ENCODE peak calls at places on chromosomes 16 and 17, in five cellular contexts. L, X, W, F and A are unnamed samples.

GRCh38 chr17:74748279-74748528 is 224 bp upstream of the NHERF1 start:
- DNase-seq in L (no peak), X (no peak), W (no peak), F (no peak), A (no peak)

GRCh38 chr16:73064996-73065349 is 17.0 kb upstream of the ZFHX3 start:
- DNase-seq in L (no peak), X (no peak), W (no peak), F (no peak), A (no peak)

GRCh38 chr17:73369126-73369525 is 57.3 kb upstream of the CDC42EP4 start:
- DNase-seq in L (no peak), X (no peak), W (no peak), F (peak; percentile 85), A (no peak)

GRCh38 chr16:57235128-57236092 is 9.6 kb upstream of the ARL2BP start:
- DNase-seq in L (no peak), X (no peak), W (no peak), F (no peak), A (no peak)

GRCh38 chr17:63696381-63696961 is 3.5 kb downstream of the LIMD2 start:
- DNase-seq in L (peak; percentile 61), X (no peak), W (peak; percentile 35), F (no peak), A (no peak)

GRCh38 chr17:79790805-79791353 is 6.0 kb downstream of the CBX8 start:
- DNase-seq in L (no peak), X (no peak), W (no peak), F (no peak), A (no peak)

GRCh38 chr17:79836952-79837887 is 2.0 kb downstream of the CBX4 start:
- DNase-seq in L (peak; percentile 75), X (no peak), W (peak; percentile 38), F (no peak), A (no peak)

GRCh38 chr17:18917506-18918032 is 34.4 kb upstream of the SLC5A10 start:
- DNase-seq in L (no peak), X (no peak), W (no peak), F (no peak), A (no peak)

GRCh38 chr16:557463-558297 is 2.5 kb upstream of the PRR35 start:
- DNase-seq in L (no peak), X (no peak), W (no peak), F (no peak), A (no peak)

GRCh38 chr17:43578699-43579569 is 32.8 kb upstream of the ETV4 start:
- DNase-seq in L (no peak), X (no peak), W (peak; percentile 67), F (no peak), A (no peak)

GRCh38 chr16:69888005-69888560 is 63.1 kb upstream of the CLEC18A start:
- DNase-seq in L (no peak), X (no peak), W (peak; percentile 62), F (no peak), A (no peak)

GRCh38 chr16:9297437-9298113 is 206.1 kb downstream of the HAPSTR1 start:
- DNase-seq in L (peak; percentile 7), X (no peak), W (peak; percentile 52), F (peak; percentile 82), A (no peak)